ENCODE peak calls at places on chromosomes 16 and 17, in four cellular contexts. One of them, this sample, is unnamed. For H3K9me3, the result is how much of the 10 kb centered on the place peaks cover.

GRCh38 chr16:63617990-63618763 is 1503.7 kb downstream of the CDH11 start:
- DNase-seq in uterus: no peak
- DNase-seq in CD4-positive, alpha-beta memory T cell: no peak
- DNase-seq in CD8-positive, alpha-beta T cell: no peak
- DNase-seq in this sample: no peak

GRCh38 chr17:10790491-10791401 is 13.2 kb downstream of the TMEM238L start:
- DNase-seq in uterus: no peak
- DNase-seq in CD4-positive, alpha-beta memory T cell: no peak
- DNase-seq in CD8-positive, alpha-beta T cell: no peak
- DNase-seq in this sample: no peak

GRCh38 chr17:13704333-13704732 is 102.6 kb upstream of the HS3ST3A1 start:
- DNase-seq in uterus: no peak
- DNase-seq in CD4-positive, alpha-beta memory T cell: no peak
- DNase-seq in CD8-positive, alpha-beta T cell: no peak
- DNase-seq in this sample: no peak

GRCh38 chr16:87850009-87851006 is 19.0 kb downstream of the SLC7A5 start:
- DNase-seq in uterus: no peak
- DNase-seq in CD4-positive, alpha-beta memory T cell: peak
- DNase-seq in CD8-positive, alpha-beta T cell: peak
- DNase-seq in this sample: peak

GRCh38 chr16:58501242-58502131 is 1.5 kb downstream of the NDRG4 start:
- DNase-seq in uterus: no peak
- DNase-seq in CD4-positive, alpha-beta memory T cell: peak
- DNase-seq in CD8-positive, alpha-beta T cell: no peak
- DNase-seq in this sample: peak

GRCh38 chr17:37160940-37161339 is 212.2 kb downstream of the AATF start:
- DNase-seq in uterus: no peak
- DNase-seq in CD4-positive, alpha-beta memory T cell: no peak
- DNase-seq in CD8-positive, alpha-beta T cell: no peak
- DNase-seq in this sample: no peak

GRCh38 chr16:46689492-46690280 is at the start of gene ORC6:
- DNase-seq in uterus: peak
- DNase-seq in CD4-positive, alpha-beta memory T cell: peak
- DNase-seq in CD8-positive, alpha-beta T cell: peak
- DNase-seq in this sample: peak

GRCh38 chr17:81553616-81554181 is 1.5 kb upstream of the FAAP100 start:
- DNase-seq in uterus: peak
- DNase-seq in CD4-positive, alpha-beta memory T cell: no peak
- DNase-seq in CD8-positive, alpha-beta T cell: no peak
- DNase-seq in this sample: no peak

GRCh38 chr16:55323637-55324490 is at the start of gene IRX6:
- DNase-seq in uterus: no peak
- DNase-seq in CD4-positive, alpha-beta memory T cell: no peak
- DNase-seq in CD8-positive, alpha-beta T cell: no peak
- DNase-seq in this sample: no peak

GRCh38 chr17:61498042-61498441 is 45.8 kb downstream of the TBX4 start:
- DNase-seq in uterus: no peak
- DNase-seq in CD4-positive, alpha-beta memory T cell: no peak
- DNase-seq in CD8-positive, alpha-beta T cell: no peak
- DNase-seq in this sample: no peak

GRCh38 chr16:88417684-88418476 is 35.1 kb downstream of the ZNF469 start:
- DNase-seq in uterus: no peak
- DNase-seq in CD4-positive, alpha-beta memory T cell: peak
- DNase-seq in CD8-positive, alpha-beta T cell: no peak
- DNase-seq in this sample: no peak

GRCh38 chr17:14014647-14015046 is 54.7 kb upstream of the COX10 start:
- DNase-seq in uterus: no peak
- DNase-seq in CD4-positive, alpha-beta memory T cell: no peak
- DNase-seq in CD8-positive, alpha-beta T cell: no peak
- DNase-seq in this sample: no peak

GRCh38 chr16:2497116-2497630 is 16.6 kb upstream of the ATP6V0C start:
- DNase-seq in uterus: no peak
- DNase-seq in CD4-positive, alpha-beta memory T cell: no peak
- DNase-seq in CD8-positive, alpha-beta T cell: no peak
- DNase-seq in this sample: no peak

GRCh38 chr16:84175351-84176081 is 11.3 kb downstream of the TAF1C start:
- DNase-seq in uterus: peak
- DNase-seq in CD4-positive, alpha-beta memory T cell: peak
- DNase-seq in CD8-positive, alpha-beta T cell: peak
- DNase-seq in this sample: peak

GRCh38 chr17:21817791-21818364 is 125.6 kb downstream of the KCNJ18 start:
- DNase-seq in uterus: no peak
- DNase-seq in CD4-positive, alpha-beta memory T cell: no peak
- DNase-seq in CD8-positive, alpha-beta T cell: no peak
- DNase-seq in this sample: no peak
- H3K9me3 ChIP-seq in uterus: under half
- H3K9me3 ChIP-seq in CD4-positive, alpha-beta memory T cell: under half
- H3K9me3 ChIP-seq in CD8-positive, alpha-beta T cell: under half
- H3K9me3 ChIP-seq in this sample: under half

GRCh38 chr17:6862122-6862521 is 30.6 kb upstream of the TEKT1 start:
- DNase-seq in uterus: no peak
- DNase-seq in CD4-positive, alpha-beta memory T cell: no peak
- DNase-seq in CD8-positive, alpha-beta T cell: no peak
- DNase-seq in this sample: no peak

GRCh38 chr17:6853764-6854442 is 22.4 kb upstream of the TEKT1 start:
- DNase-seq in uterus: no peak
- DNase-seq in CD4-positive, alpha-beta memory T cell: no peak
- DNase-seq in CD8-positive, alpha-beta T cell: no peak
- DNase-seq in this sample: no peak

GRCh38 chr17:6857336-6857735 is 25.8 kb upstream of the TEKT1 start:
- DNase-seq in uterus: no peak
- DNase-seq in CD4-positive, alpha-beta memory T cell: no peak
- DNase-seq in CD8-positive, alpha-beta T cell: no peak
- DNase-seq in this sample: no peak

GRCh38 chr17:6856054-6856453 is 24.5 kb upstream of the TEKT1 start:
- DNase-seq in uterus: no peak
- DNase-seq in CD4-positive, alpha-beta memory T cell: no peak
- DNase-seq in CD8-positive, alpha-beta T cell: no peak
- DNase-seq in this sample: no peak

GRCh38 chr17:6857904-6858303 is 26.4 kb upstream of the TEKT1 start:
- DNase-seq in uterus: no peak
- DNase-seq in CD4-positive, alpha-beta memory T cell: no peak
- DNase-seq in CD8-positive, alpha-beta T cell: no peak
- DNase-seq in this sample: no peak
- H3K9me3 ChIP-seq in uterus: under half
- H3K9me3 ChIP-seq in CD4-positive, alpha-beta memory T cell: under half
- H3K9me3 ChIP-seq in CD8-positive, alpha-beta T cell: under half
- H3K9me3 ChIP-seq in this sample: under half

GRCh38 chr17:22512057-22512456 is 819.7 kb downstream of the KCNJ18 start:
- DNase-seq in uterus: no peak
- DNase-seq in CD4-positive, alpha-beta memory T cell: no peak
- DNase-seq in CD8-positive, alpha-beta T cell: no peak
- DNase-seq in this sample: no peak
- H3K9me3 ChIP-seq in uterus: under half
- H3K9me3 ChIP-seq in CD4-positive, alpha-beta memory T cell: under half
- H3K9me3 ChIP-seq in CD8-positive, alpha-beta T cell: under half
- H3K9me3 ChIP-seq in this sample: under half

DNA sequence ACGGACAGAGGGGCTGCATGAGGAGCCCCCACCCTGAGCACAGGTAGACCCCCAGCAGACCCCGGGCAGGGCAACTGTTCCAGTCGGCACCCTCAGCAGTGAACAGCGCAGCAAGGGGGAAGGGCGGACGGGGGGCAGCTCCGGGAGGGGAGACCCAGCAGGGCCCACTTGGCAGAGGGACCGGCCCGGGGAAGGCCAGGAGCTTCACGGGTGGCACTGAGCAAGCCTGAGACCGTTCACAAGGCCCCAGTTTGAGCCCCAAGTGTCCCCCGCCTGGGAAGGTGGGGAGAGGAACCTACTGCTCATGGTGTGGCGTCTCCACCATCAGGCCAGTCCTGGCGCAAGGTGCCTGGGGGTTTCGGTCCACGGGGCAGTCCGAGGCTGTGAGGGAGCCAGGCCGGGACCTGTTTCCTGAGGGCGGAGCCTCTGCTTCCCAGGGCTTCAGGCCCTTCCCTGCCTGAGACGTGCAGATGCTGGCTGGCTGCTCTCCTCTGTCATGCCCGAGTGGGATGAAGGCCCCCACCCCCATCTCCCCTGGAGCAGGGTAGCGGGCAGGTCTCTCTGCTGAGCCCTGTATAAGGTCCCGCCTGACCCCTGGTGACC is 54.4 kb upstream of the GNG13 start:
- DNase-seq in uterus: no peak
- DNase-seq in CD4-positive, alpha-beta memory T cell: no peak
- DNase-seq in CD8-positive, alpha-beta T cell: no peak
- DNase-seq in this sample: no peak
- H3K9me3 ChIP-seq in uterus: under half
- H3K9me3 ChIP-seq in CD4-positive, alpha-beta memory T cell: under half
- H3K9me3 ChIP-seq in CD8-positive, alpha-beta T cell: under half
- H3K9me3 ChIP-seq in this sample: under half

GRCh38 chr16:35497399-35497798 is 2038.0 kb downstream of the TP53TG3F start:
- DNase-seq in uterus: no peak
- DNase-seq in CD4-positive, alpha-beta memory T cell: no peak
- DNase-seq in CD8-positive, alpha-beta T cell: no peak
- DNase-seq in this sample: no peak

GRCh38 chr16:35492225-35492624 is 2032.8 kb downstream of the TP53TG3F start:
- DNase-seq in uterus: no peak
- DNase-seq in CD4-positive, alpha-beta memory T cell: no peak
- DNase-seq in CD8-positive, alpha-beta T cell: no peak
- DNase-seq in this sample: no peak
- H3K9me3 ChIP-seq in uterus: under half
- H3K9me3 ChIP-seq in CD4-positive, alpha-beta memory T cell: under half
- H3K9me3 ChIP-seq in CD8-positive, alpha-beta T cell: under half
- H3K9me3 ChIP-seq in this sample: under half

GRCh38 chr17:56762988-56763387 is 70.7 kb downstream of the C17orf67 start:
- DNase-seq in uterus: no peak
- DNase-seq in CD4-positive, alpha-beta memory T cell: no peak
- DNase-seq in CD8-positive, alpha-beta T cell: no peak
- DNase-seq in this sample: no peak

GRCh38 chr17:56765449-56765848 is 68.3 kb downstream of the C17orf67 start:
- DNase-seq in uterus: no peak
- DNase-seq in CD4-positive, alpha-beta memory T cell: no peak
- DNase-seq in CD8-positive, alpha-beta T cell: no peak
- DNase-seq in this sample: no peak

GRCh38 chr17:56762144-56762543 is 71.6 kb downstream of the C17orf67 start:
- DNase-seq in uterus: no peak
- DNase-seq in CD4-positive, alpha-beta memory T cell: no peak
- DNase-seq in CD8-positive, alpha-beta T cell: no peak
- DNase-seq in this sample: no peak

GRCh38 chr17:56756536-56756935 is 77.2 kb downstream of the C17orf67 start:
- DNase-seq in uterus: no peak
- DNase-seq in CD4-positive, alpha-beta memory T cell: no peak
- DNase-seq in CD8-positive, alpha-beta T cell: no peak
- DNase-seq in this sample: no peak

GRCh38 chr17:56761387-56761786 is 72.3 kb downstream of the C17orf67 start:
- DNase-seq in uterus: no peak
- DNase-seq in CD4-positive, alpha-beta memory T cell: no peak
- DNase-seq in CD8-positive, alpha-beta T cell: no peak
- DNase-seq in this sample: no peak
- H3K9me3 ChIP-seq in uterus: under half
- H3K9me3 ChIP-seq in CD4-positive, alpha-beta memory T cell: under half
- H3K9me3 ChIP-seq in CD8-positive, alpha-beta T cell: under half
- H3K9me3 ChIP-seq in this sample: under half

This sample was measured in T-helper 17 cell.